ENCODE peak calls at places on chromosome 4, in four cellular contexts. O is HepG2, N is nephron progenitor cell, Q is A549. K is an unnamed sample.

GRCh38 chr4:61740950-61741638 is 541.0 kb downstream of the ADGRL3 start:
- DNase-seq in O (no peak), N (no peak), Q (no peak), K (no peak)

GRCh38 chr4:145882594-145882993 is 56.0 kb downstream of the ZNF827 start:
- DNase-seq in O (no peak), N (no peak), Q (no peak), K (no peak)

GRCh38 chr4:94577136-94577535 is 125.4 kb downstream of the PDLIM5 start:
- DNase-seq in O (no peak), N (peak; percentile 23), Q (no peak), K (no peak)

GRCh38 chr4:145301386-145302080 is 121.1 kb upstream of the OTUD4 start:
- DNase-seq in O (no peak), N (no peak), Q (no peak), K (no peak)

GRCh38 chr4:31674313-31674947 is 954.3 kb downstream of the PCDH7 start:
- DNase-seq in O (no peak), N (peak; percentile 5), Q (no peak), K (no peak)

GRCh38 chr4:77859256-77859655 is 3.4 kb upstream of the MRPL1 start:
- DNase-seq in O (no peak), N (no peak), Q (no peak), K (no peak)

GRCh38 chr4:161133877-161134276 is 1029.9 kb downstream of the FSTL5 start:
- DNase-seq in O (no peak), N (no peak), Q (no peak), K (no peak)

GRCh38 chr4:119690871-119691270 is 62.3 kb upstream of the PDE5A start:
- DNase-seq in O (peak; percentile 15), N (no peak), Q (no peak), K (no peak)

GRCh38 chr4:107665001-107665400 is 55.0 kb downstream of the PAPSS1 start:
- DNase-seq in O (no peak), N (no peak), Q (no peak), K (no peak)

GRCh38 chr4:56123547-56123946 is 174.8 kb downstream of the CEP135 start:
- DNase-seq in O (no peak), N (no peak), Q (no peak), K (no peak)

GRCh38 chr4:35541888-35542213 is 702.5 kb downstream of the ARAP2 start:
- DNase-seq in O (peak; percentile 10), N (no peak), Q (no peak), K (no peak)

GRCh38 chr4:73729534-73730165 is 10.7 kb upstream of the CXCL8 start:
- DNase-seq in O (peak; percentile 47), N (peak; percentile 45), Q (peak; percentile 43), K (no peak)

GRCh38 chr4:1683371-1683902 is 676 bp downstream of the FAM53A start:
- DNase-seq in O (no peak), N (no peak), Q (no peak), K (peak; percentile 39)

GRCh38 chr4:158580064-158580463 is 58.4 kb downstream of the RXFP1 start:
- DNase-seq in O (no peak), N (no peak), Q (no peak), K (no peak)

GRCh38 chr4:158581161-158581560 is 59.5 kb downstream of the RXFP1 start:
- DNase-seq in O (no peak), N (no peak), Q (no peak), K (no peak)

GRCh38 chr4:158572608-158573007 is 50.9 kb downstream of the RXFP1 start:
- DNase-seq in O (no peak), N (no peak), Q (no peak), K (no peak)

GRCh38 chr4:158578476-158578875 is 56.8 kb downstream of the RXFP1 start:
- DNase-seq in O (peak; percentile 5), N (no peak), Q (peak; percentile 4), K (no peak)
- TF ChIP-seq CTCF in O (peak; percentile 46), N (no peak), Q (peak; percentile 37), K (no peak)

GRCh38 chr4:82802906-82803305 is 4.3 kb upstream of the SCD5 start:
- DNase-seq in O (no peak), N (no peak), Q (no peak), K (no peak)

GRCh38 chr4:82799006-82799881 is 648 bp upstream of the SCD5 start:
- DNase-seq in O (no peak), N (peak; percentile 18), Q (no peak), K (no peak)

GRCh38 chr4:82803746-82804145 is 5.2 kb upstream of the SCD5 start:
- DNase-seq in O (no peak), N (no peak), Q (no peak), K (no peak)

GRCh38 chr4:82798168-82799005 is at the start of gene SCD5:
- DNase-seq in O (no peak), N (peak; percentile 75), Q (peak; percentile 53), K (no peak)

DNA sequence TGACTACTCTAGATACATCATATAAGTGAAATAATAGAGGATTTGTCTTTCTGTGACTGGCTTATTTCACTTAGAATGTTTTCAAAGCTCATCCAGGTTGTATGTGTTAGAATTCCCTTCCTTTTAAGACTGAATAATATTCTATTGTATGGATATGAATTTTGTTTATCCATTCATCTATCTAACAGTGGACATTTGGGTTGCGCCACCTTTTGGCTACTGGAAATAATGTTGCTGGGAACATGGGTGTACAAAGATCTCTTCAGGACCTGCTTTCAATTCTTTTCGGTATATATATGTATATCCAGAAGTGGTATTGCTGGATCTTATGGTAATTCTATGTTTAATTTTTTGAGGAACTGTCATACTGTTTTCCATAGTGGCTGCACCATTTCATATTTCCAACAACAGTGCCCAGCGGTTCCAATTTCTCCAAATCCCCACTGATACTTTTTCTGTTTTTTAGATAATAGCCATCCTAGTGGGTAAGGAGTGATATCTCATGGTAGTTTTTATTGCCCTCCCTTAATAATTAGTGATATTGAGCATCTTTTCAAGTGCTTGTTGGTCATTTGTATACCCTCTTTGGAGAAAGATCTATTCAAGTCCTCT is 3.4 kb upstream of the SCD5 start:
- DNase-seq in O (peak; percentile 13), N (no peak), Q (no peak), K (no peak)
- TF ChIP-seq CTCF in O (peak; percentile 50), N (no peak), Q (peak; percentile 52), K (no peak)

GRCh38 chr4:125314676-125315570 is at the start of gene FAT4:
- DNase-seq in O (peak; percentile 88), N (peak; percentile 89), Q (peak; percentile 67), K (peak; percentile 85)
- TF ChIP-seq CTCF in O (peak; percentile 52), N (no peak), Q (no peak), K (no peak)

GRCh38 chr4:184769285-184769825 is 35.5 kb upstream of the CENPU start:
- DNase-seq in O (no peak), N (no peak), Q (no peak), K (no peak)
- TF ChIP-seq CTCF in O (no peak), N (no peak), Q (no peak), K (no peak)

DNA sequence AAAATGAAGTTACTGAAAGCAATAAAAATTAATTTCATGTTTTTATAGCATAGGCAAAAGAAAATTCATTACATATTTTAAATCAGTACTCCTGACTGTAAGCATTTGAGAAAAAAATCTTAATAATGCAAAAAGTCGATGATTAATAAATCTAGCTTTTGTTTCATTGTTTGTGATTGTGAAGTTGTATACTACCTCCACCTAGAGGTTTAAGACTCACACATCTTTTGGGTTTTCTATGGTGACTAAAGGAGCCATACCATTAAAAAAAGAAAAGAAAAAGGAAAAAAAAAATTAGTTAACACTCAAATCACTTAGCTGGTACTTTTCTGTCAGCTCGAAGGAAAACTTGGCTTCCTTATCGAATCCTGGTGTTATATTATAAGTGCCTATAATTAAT is 2.0 kb downstream of the GABRA2 start:
- DNase-seq in O (no peak), N (no peak), Q (no peak), K (no peak)
- TF ChIP-seq CTCF in O (no peak), N (no peak), Q (no peak), K (no peak)

GRCh38 chr4:178395798-178396197 is 953.6 kb upstream of the AGA start:
- DNase-seq in O (no peak), N (no peak), Q (no peak), K (no peak)
- TF ChIP-seq CTCF in O (peak; percentile 25), N (no peak), Q (no peak), K (no peak)

GRCh38 chr4:83905952-83906351 is 370.0 kb downstream of the GPAT3 start:
- DNase-seq in O (peak; percentile 3), N (peak; percentile 29), Q (no peak), K (no peak)
- TF ChIP-seq CTCF in O (peak; percentile 47), N (peak; percentile 53), Q (no peak), K (no peak)

K was measured in omental fat pad.